ENCODE peak calls at places on chromosomes 6 and 20, in seven cellular contexts. M is dermis blood vessel endothelial cell; N is A549; Q is fibroblast of pulmonary artery; J is RWPE1; R is activated CD4-positive, alpha-beta T cell treated with anti-CD3 and anti-CD28 coated beads for 24 hours; A is T1000. U is an unnamed sample.

GRCh38 chr6:157281570-157281969 is 41.7 kb downstream of the TMEM242 start:
- DNase-seq in M (peak), N (peak), Q (peak), J (no peak), R (no peak), A (no peak), U (no peak)

GRCh38 chr6:166415306-166415705 is 32.6 kb upstream of the MPC1 start:
- DNase-seq in M (no peak), N (no peak), Q (no peak), J (no peak), R (no peak), A (no peak), U (no peak)

GRCh38 chr6:109949281-109950065 is 28.6 kb upstream of the GPR6 start:
- DNase-seq in M (no peak), N (no peak), Q (no peak), J (no peak), R (no peak), A (no peak), U (no peak)

GRCh38 chr6:33566182-33567084 is 13.6 kb downstream of the BAK1 start:
- DNase-seq in M (no peak), N (no peak), Q (no peak), J (peak), R (no peak), A (no peak), U (no peak)

GRCh38 chr6:91276315-91276714 is 689.4 kb upstream of the MAP3K7 start:
- DNase-seq in M (peak), N (peak), Q (no peak), J (peak), R (no peak), A (no peak), U (no peak)

GRCh38 chr6:148501178-148501590 is 158.5 kb downstream of the SASH1 start:
- DNase-seq in M (peak), N (peak), Q (peak), J (peak), R (no peak), A (peak), U (no peak)

GRCh38 chr6:52493669-52494068 is 73.5 kb downstream of the EFHC1 start:
- DNase-seq in M (no peak), N (no peak), Q (no peak), J (no peak), R (no peak), A (no peak), U (no peak)

GRCh38 chr20:45337367-45338120 is 10.7 kb downstream of the SDC4 start:
- DNase-seq in M (peak), N (peak), Q (peak), J (peak), R (no peak), A (peak), U (no peak)

GRCh38 chr20:346640-347316 is at the start of gene NRSN2:
- DNase-seq in M (peak), N (peak), Q (peak), J (peak), R (peak), A (no peak), U (no peak)

GRCh38 chr6:29447670-29448069 is 8.6 kb downstream of the OR10C1 start:
- DNase-seq in M (no peak), N (no peak), Q (no peak), J (peak), R (no peak), A (no peak), U (peak)

GRCh38 chr6:45299096-45299581 is 29.0 kb upstream of the RUNX2 start:
- DNase-seq in M (no peak), N (no peak), Q (no peak), J (no peak), R (no peak), A (no peak), U (no peak)

GRCh38 chr6:117270121-117270959 is 5.0 kb downstream of the VGLL2 start:
- DNase-seq in M (no peak), N (no peak), Q (no peak), J (no peak), R (no peak), A (no peak), U (no peak)

GRCh38 chr6:42287756-42288155 is 70.1 kb upstream of the MRPS10 start:
- DNase-seq in M (no peak), N (no peak), Q (no peak), J (no peak), R (no peak), A (no peak), U (no peak)

GRCh38 chr6:138099832-138100231 is 7.4 kb downstream of the PERP start:
- DNase-seq in M (no peak), N (no peak), Q (peak), J (peak), R (no peak), A (no peak), U (no peak)

GRCh38 chr6:111631930-111632460 is 26.3 kb upstream of the TRAF3IP2 start:
- DNase-seq in M (no peak), N (no peak), Q (no peak), J (no peak), R (no peak), A (no peak), U (no peak)

GRCh38 chr6:38720295-38720694 is 5.2 kb downstream of the DNAH8 start:
- DNase-seq in M (peak), N (peak), Q (peak), J (no peak), R (no peak), A (no peak), U (no peak)

GRCh38 chr20:63580796-63581461 is 6.9 kb upstream of the HELZ2 start:
- DNase-seq in M (peak), N (peak), Q (peak), J (peak), R (peak), A (no peak), U (no peak)

GRCh38 chr20:49515588-49515987 is 33.1 kb upstream of the KCNB1 start:
- DNase-seq in M (no peak), N (no peak), Q (no peak), J (no peak), R (no peak), A (no peak), U (no peak)

GRCh38 chr20:62702008-62702290 is 6.7 kb upstream of the NTSR1 start:
- DNase-seq in M (no peak), N (no peak), Q (no peak), J (no peak), R (no peak), A (no peak), U (no peak)

GRCh38 chr20:3162080-3162611 is 2.5 kb upstream of the FASTKD5 start:
- DNase-seq in M (no peak), N (no peak), Q (no peak), J (no peak), R (no peak), A (no peak), U (no peak)

GRCh38 chr6:28811873-28812272 is 111.9 kb downstream of the TRIM27 start:
- DNase-seq in M (no peak), N (peak), Q (no peak), J (no peak), R (no peak), A (no peak), U (no peak)

GRCh38 chr20:50635676-50636600 is 55.4 kb downstream of the RIPOR3 start:
- DNase-seq in M (peak), N (peak), Q (peak), J (peak), R (peak), A (peak), U (no peak)

GRCh38 chr6:94278146-94278545 is 858.8 kb upstream of the EPHA7 start:
- DNase-seq in M (no peak), N (no peak), Q (no peak), J (no peak), R (no peak), A (no peak), U (no peak)

GRCh38 chr6:90284236-90284744 is 12.4 kb downstream of the BACH2 start:
- DNase-seq in M (peak), N (peak), Q (peak), J (peak), R (no peak), A (peak), U (no peak)

GRCh38 chr6:106766201-106766600 is 136.8 kb downstream of the QRSL1 start:
- DNase-seq in M (no peak), N (no peak), Q (no peak), J (no peak), R (no peak), A (no peak), U (no peak)

GRCh38 chr20:38181207-38181693 is 16.2 kb upstream of the TGM2 start:
- DNase-seq in M (no peak), N (no peak), Q (no peak), J (no peak), R (no peak), A (peak), U (no peak)

GRCh38 chr6:143007626-143008025 is 53.1 kb upstream of the AIG1 start:
- DNase-seq in M (no peak), N (no peak), Q (peak), J (no peak), R (no peak), A (no peak), U (no peak)

GRCh38 chr6:150550244-150550643 is 49.4 kb upstream of the PLEKHG1 start:
- DNase-seq in M (no peak), N (no peak), Q (no peak), J (no peak), R (no peak), A (no peak), U (no peak)

GRCh38 chr6:13346245-13346644 is 17.9 kb upstream of the TBC1D7 start:
- DNase-seq in M (no peak), N (no peak), Q (no peak), J (no peak), R (no peak), A (no peak), U (no peak)

GRCh38 chr20:19583532-19584175 is 174.4 kb upstream of the RIN2 start:
- DNase-seq in M (peak), N (peak), Q (peak), J (peak), R (peak), A (no peak), U (peak)

GRCh38 chr20:13649548-13649947 is 10.8 kb upstream of the TASP1 start:
- DNase-seq in M (no peak), N (no peak), Q (no peak), J (no peak), R (no peak), A (no peak), U (peak)

GRCh38 chr6:79330723-79331122 is 96.2 kb upstream of the HMGN3 start:
- DNase-seq in M (no peak), N (no peak), Q (no peak), J (no peak), R (no peak), A (no peak), U (no peak)

GRCh38 chr6:45704056-45704790 is 311.4 kb downstream of the CLIC5 start:
- DNase-seq in M (no peak), N (no peak), Q (no peak), J (no peak), R (no peak), A (no peak), U (no peak)

GRCh38 chr20:39108746-39109145 is 146.6 kb downstream of the DHX35 start:
- DNase-seq in M (peak), N (peak), Q (peak), J (peak), R (no peak), A (no peak), U (no peak)

GRCh38 chr6:2378891-2379652 is 133.7 kb upstream of the GMDS start:
- DNase-seq in M (peak), N (peak), Q (peak), J (peak), R (no peak), A (no peak), U (no peak)

GRCh38 chr20:62143976-62144825 is 632 bp downstream of the SS18L1 start:
- DNase-seq in M (peak), N (peak), Q (peak), J (peak), R (peak), A (no peak), U (no peak)

GRCh38 chr6:7543761-7544424 is 2.4 kb downstream of the DSP start:
- DNase-seq in M (no peak), N (no peak), Q (no peak), J (no peak), R (no peak), A (no peak), U (no peak)

GRCh38 chr6:27281105-27281539 is 31.0 kb downstream of the POM121L2 start:
- DNase-seq in M (no peak), N (peak), Q (no peak), J (no peak), R (no peak), A (no peak), U (no peak)